ENCODE peak calls at places on chromosome 11, in eight cellular contexts. One of them, this sample, is unnamed.

GRCh38 chr11:48088682-48089050 is 108.3 kb downstream of the PTPRJ start:
- DNase-seq in activated CD4-positive, alpha-beta T cell treated with anti-CD3 and anti-CD28 coated beads for 24 hours: no peak
- DNase-seq in GOT3: no peak
- DNase-seq in AG08395: no peak
- DNase-seq in KBM-7: no peak
- DNase-seq in lung: no peak
- DNase-seq in NCI-H1092: peak
- DNase-seq in GM10248: no peak
- DNase-seq in this sample: no peak

GRCh38 chr11:3942160-3942955 is 86.9 kb downstream of the STIM1 start:
- DNase-seq in activated CD4-positive, alpha-beta T cell treated with anti-CD3 and anti-CD28 coated beads for 24 hours: no peak
- DNase-seq in GOT3: no peak
- DNase-seq in AG08395: no peak
- DNase-seq in KBM-7: peak
- DNase-seq in lung: no peak
- DNase-seq in NCI-H1092: no peak
- DNase-seq in GM10248: no peak
- DNase-seq in this sample: no peak

GRCh38 chr11:128898580-128899344 is 7.6 kb downstream of the KCNJ5 start:
- DNase-seq in activated CD4-positive, alpha-beta T cell treated with anti-CD3 and anti-CD28 coated beads for 24 hours: no peak
- DNase-seq in GOT3: no peak
- DNase-seq in AG08395: no peak
- DNase-seq in KBM-7: no peak
- DNase-seq in lung: peak
- DNase-seq in NCI-H1092: no peak
- DNase-seq in GM10248: no peak
- DNase-seq in this sample: no peak

GRCh38 chr11:73916435-73916834 is 34.4 kb upstream of the DNAJB13 start:
- DNase-seq in activated CD4-positive, alpha-beta T cell treated with anti-CD3 and anti-CD28 coated beads for 24 hours: no peak
- DNase-seq in GOT3: no peak
- DNase-seq in AG08395: no peak
- DNase-seq in KBM-7: no peak
- DNase-seq in lung: no peak
- DNase-seq in NCI-H1092: no peak
- DNase-seq in GM10248: no peak
- DNase-seq in this sample: no peak

GRCh38 chr11:78325274-78325781 is 92.3 kb downstream of the GAB2 start:
- DNase-seq in activated CD4-positive, alpha-beta T cell treated with anti-CD3 and anti-CD28 coated beads for 24 hours: no peak
- DNase-seq in GOT3: no peak
- DNase-seq in AG08395: no peak
- DNase-seq in KBM-7: peak
- DNase-seq in lung: no peak
- DNase-seq in NCI-H1092: no peak
- DNase-seq in GM10248: no peak
- DNase-seq in this sample: no peak

GRCh38 chr11:73795925-73796632 is 8.4 kb downstream of the MRPL48 start:
- DNase-seq in activated CD4-positive, alpha-beta T cell treated with anti-CD3 and anti-CD28 coated beads for 24 hours: no peak
- DNase-seq in GOT3: no peak
- DNase-seq in AG08395: no peak
- DNase-seq in KBM-7: no peak
- DNase-seq in lung: no peak
- DNase-seq in NCI-H1092: no peak
- DNase-seq in GM10248: no peak
- DNase-seq in this sample: no peak

GRCh38 chr11:110971110-110971509 is 258.9 kb upstream of the ARHGAP20 start:
- DNase-seq in activated CD4-positive, alpha-beta T cell treated with anti-CD3 and anti-CD28 coated beads for 24 hours: no peak
- DNase-seq in GOT3: no peak
- DNase-seq in AG08395: peak
- DNase-seq in KBM-7: no peak
- DNase-seq in lung: no peak
- DNase-seq in NCI-H1092: no peak
- DNase-seq in GM10248: no peak
- DNase-seq in this sample: no peak

GRCh38 chr11:93734427-93735222 is 6.7 kb downstream of the TAF1D start:
- DNase-seq in activated CD4-positive, alpha-beta T cell treated with anti-CD3 and anti-CD28 coated beads for 24 hours: no peak
- DNase-seq in GOT3: no peak
- DNase-seq in AG08395: no peak
- DNase-seq in KBM-7: no peak
- DNase-seq in lung: no peak
- DNase-seq in NCI-H1092: no peak
- DNase-seq in GM10248: no peak
- DNase-seq in this sample: no peak

GRCh38 chr11:68579455-68579854 is 104.9 kb upstream of the GAL start:
- DNase-seq in activated CD4-positive, alpha-beta T cell treated with anti-CD3 and anti-CD28 coated beads for 24 hours: no peak
- DNase-seq in GOT3: no peak
- DNase-seq in AG08395: no peak
- DNase-seq in KBM-7: no peak
- DNase-seq in lung: no peak
- DNase-seq in NCI-H1092: no peak
- DNase-seq in GM10248: no peak
- DNase-seq in this sample: no peak

GRCh38 chr11:44011797-44012196 is 36.0 kb upstream of the ACCSL start:
- DNase-seq in activated CD4-positive, alpha-beta T cell treated with anti-CD3 and anti-CD28 coated beads for 24 hours: no peak
- DNase-seq in GOT3: no peak
- DNase-seq in AG08395: peak
- DNase-seq in KBM-7: no peak
- DNase-seq in lung: no peak
- DNase-seq in NCI-H1092: no peak
- DNase-seq in GM10248: no peak
- DNase-seq in this sample: no peak

GRCh38 chr11:134230339-134230738 is 5.9 kb downstream of the VPS26B start:
- DNase-seq in activated CD4-positive, alpha-beta T cell treated with anti-CD3 and anti-CD28 coated beads for 24 hours: no peak
- DNase-seq in GOT3: no peak
- DNase-seq in AG08395: no peak
- DNase-seq in KBM-7: no peak
- DNase-seq in lung: no peak
- DNase-seq in NCI-H1092: no peak
- DNase-seq in GM10248: no peak
- DNase-seq in this sample: no peak

GRCh38 chr11:100887659-100888058 is 200.6 kb downstream of the ARHGAP42 start:
- DNase-seq in activated CD4-positive, alpha-beta T cell treated with anti-CD3 and anti-CD28 coated beads for 24 hours: no peak
- DNase-seq in GOT3: no peak
- DNase-seq in AG08395: no peak
- DNase-seq in KBM-7: no peak
- DNase-seq in lung: no peak
- DNase-seq in NCI-H1092: no peak
- DNase-seq in GM10248: no peak
- DNase-seq in this sample: no peak

GRCh38 chr11:67293090-67293489 is 4.0 kb downstream of the ANKRD13D start:
- DNase-seq in activated CD4-positive, alpha-beta T cell treated with anti-CD3 and anti-CD28 coated beads for 24 hours: no peak
- DNase-seq in GOT3: no peak
- DNase-seq in AG08395: no peak
- DNase-seq in KBM-7: no peak
- DNase-seq in lung: no peak
- DNase-seq in NCI-H1092: no peak
- DNase-seq in GM10248: no peak
- DNase-seq in this sample: no peak

GRCh38 chr11:118205979-118206611 is 18.7 kb downstream of the JAML start:
- DNase-seq in activated CD4-positive, alpha-beta T cell treated with anti-CD3 and anti-CD28 coated beads for 24 hours: no peak
- DNase-seq in GOT3: no peak
- DNase-seq in AG08395: no peak
- DNase-seq in KBM-7: no peak
- DNase-seq in lung: no peak
- DNase-seq in NCI-H1092: no peak
- DNase-seq in GM10248: no peak
- DNase-seq in this sample: no peak

GRCh38 chr11:19979519-19979845 is 180.8 kb downstream of the DBX1 start:
- DNase-seq in activated CD4-positive, alpha-beta T cell treated with anti-CD3 and anti-CD28 coated beads for 24 hours: no peak
- DNase-seq in GOT3: no peak
- DNase-seq in AG08395: no peak
- DNase-seq in KBM-7: no peak
- DNase-seq in lung: no peak
- DNase-seq in NCI-H1092: no peak
- DNase-seq in GM10248: peak
- DNase-seq in this sample: no peak

GRCh38 chr11:83241291-83241946 is 44.7 kb downstream of the CCDC90B start:
- DNase-seq in activated CD4-positive, alpha-beta T cell treated with anti-CD3 and anti-CD28 coated beads for 24 hours: no peak
- DNase-seq in GOT3: no peak
- DNase-seq in AG08395: peak
- DNase-seq in KBM-7: peak
- DNase-seq in lung: peak
- DNase-seq in NCI-H1092: no peak
- DNase-seq in GM10248: peak
- DNase-seq in this sample: no peak